ENCODE peak calls at places on chromosomes 11 and 22, in four cellular contexts. Q is BE2C, D is left lung, I is prostate gland. Y is an unnamed sample.

GRCh38 chr11:94834931-94835330 is 66.8 kb downstream of the AMOTL1 start:
- DNase-seq in D (no peak), I (no peak), Q (no peak), Y (no peak)

GRCh38 chr11:47330002-47330911 is 22.2 kb downstream of the MYBPC3 start:
- DNase-seq in D (no peak), I (no peak), Q (no peak), Y (peak; percentile 14)

GRCh38 chr22:46770726-46771125 is 8.3 kb downstream of the TBC1D22A start:
- DNase-seq in Q (no peak), D (no peak), I (no peak), Y (peak; percentile 64)

GRCh38 chr22:40421082-40421350 is 50.6 kb downstream of the SGSM3 start:
- DNase-seq in D (no peak), Q (no peak), I (no peak), Y (no peak)

GRCh38 chr11:45560153-45560934 is 105.1 kb downstream of the CHST1 start:
- DNase-seq in I (no peak), D (no peak), Q (peak; percentile 43), Y (no peak)

GRCh38 chr11:78140392-78141077 is 1.1 kb upstream of the ALG8 start:
- DNase-seq in I (no peak), D (no peak), Q (no peak), Y (no peak)

GRCh38 chr11:117983163-117983475 is 3.1 kb upstream of the IL10RA start:
- DNase-seq in Q (no peak), I (no peak), D (no peak), Y (no peak)

GRCh38 chr22:23097412-23098229 is 27.3 kb downstream of the GNAZ start:
- DNase-seq in D (no peak), Q (no peak), I (no peak), Y (no peak)

GRCh38 chr11:45333506-45333971 is 47.4 kb upstream of the SYT13 start:
- DNase-seq in I (no peak), D (no peak), Q (peak; percentile 15), Y (peak; percentile 47)

GRCh38 chr22:49751968-49752597 is 75.6 kb downstream of the BRD1 start:
- DNase-seq in D (no peak), I (no peak), Q (no peak), Y (no peak)

GRCh38 chr11:93541884-93542752 is 1.1 kb downstream of the SMCO4 start:
- DNase-seq in I (peak; percentile 71), Q (peak; percentile 64), D (peak; percentile 66), Y (peak; percentile 55)

GRCh38 chr11:118820412-118821357 is 29.7 kb upstream of the DDX6 start:
- DNase-seq in I (peak; percentile 94), D (peak; percentile 66), Q (peak; percentile 10), Y (peak; percentile 87)

GRCh38 chr11:66311965-66312548 is 4.8 kb downstream of the CD248 start:
- DNase-seq in I (peak; percentile 95), Q (peak; percentile 97), D (peak; percentile 95), Y (peak; percentile 92)

GRCh38 chr11:129143335-129143734 is 48.8 kb downstream of the ARHGAP32 start:
- DNase-seq in D (peak; percentile 86), I (no peak), Q (no peak), Y (peak; percentile 65)

GRCh38 chr11:88629496-88629895 is 292.0 kb upstream of the CTSC start:
- DNase-seq in Q (no peak), D (no peak), I (no peak), Y (no peak)

GRCh38 chr22:45376703-45377102 is 36.7 kb downstream of the SMC1B start:
- DNase-seq in D (peak; percentile 36), Q (no peak), I (no peak), Y (no peak)

DNA sequence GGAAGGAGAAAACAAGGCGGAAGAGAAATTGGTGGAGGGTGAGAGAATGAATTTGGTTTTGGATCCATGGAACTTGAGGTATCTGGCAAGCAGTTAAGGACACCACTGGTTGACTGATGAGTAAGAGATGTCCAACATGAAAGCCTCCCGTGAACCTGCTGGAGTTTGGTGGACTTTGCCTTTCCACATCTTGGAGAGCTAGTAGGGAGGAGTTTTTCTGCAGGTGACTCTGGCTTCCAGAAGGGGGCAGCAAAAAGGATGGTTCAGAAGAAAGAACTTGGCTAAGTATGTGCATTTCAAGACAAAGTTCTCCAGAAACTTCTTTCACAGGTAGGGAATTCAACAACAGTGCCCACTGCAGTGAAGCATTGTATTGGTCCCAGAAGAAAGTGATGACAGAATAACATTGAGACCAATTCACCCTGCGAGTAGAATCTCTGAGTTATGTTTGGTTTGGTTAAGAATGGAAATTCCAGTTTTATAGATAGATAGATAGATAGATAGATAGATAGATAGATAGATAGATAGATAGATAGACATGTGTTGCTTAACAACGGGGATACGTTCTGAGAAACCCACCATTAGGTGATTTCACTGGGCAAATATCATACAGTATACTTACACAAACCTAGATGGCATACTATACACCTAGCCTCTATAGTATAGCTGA is 28.5 kb downstream of the DCDC1 start:
- DNase-seq in Q (peak; percentile 4), I (no peak), D (no peak), Y (peak; percentile 12)
- TF ChIP-seq CTCF in Q (peak; percentile 61), I (no peak), D (peak; percentile 33), Y (peak; percentile 26)

GRCh38 chr11:70547821-70548670 is 149.7 kb downstream of the CTTN start:
- DNase-seq in D (no peak), Q (peak; percentile 71), I (no peak), Y (no peak)
- H3K9me3 ChIP-seq in D (no peaks in the 10 kb centered on the region), Q (no peaks in the 10 kb centered on the region), I (no peaks in the 10 kb centered on the region), Y (no peaks in the 10 kb centered on the region)

GRCh38 chr11:59141673-59142460 is 789 bp upstream of the FAM111A start:
- DNase-seq in D (no peak), Q (no peak), I (no peak), Y (no peak)
- H3K4me1 ChIP-seq in D (peaks cover 52% of the 10 kb centered on the region), Q (no peaks in the 10 kb centered on the region), I (peaks cover 5% of the 10 kb centered on the region), Y (peaks cover 22% of the 10 kb centered on the region)

DNA sequence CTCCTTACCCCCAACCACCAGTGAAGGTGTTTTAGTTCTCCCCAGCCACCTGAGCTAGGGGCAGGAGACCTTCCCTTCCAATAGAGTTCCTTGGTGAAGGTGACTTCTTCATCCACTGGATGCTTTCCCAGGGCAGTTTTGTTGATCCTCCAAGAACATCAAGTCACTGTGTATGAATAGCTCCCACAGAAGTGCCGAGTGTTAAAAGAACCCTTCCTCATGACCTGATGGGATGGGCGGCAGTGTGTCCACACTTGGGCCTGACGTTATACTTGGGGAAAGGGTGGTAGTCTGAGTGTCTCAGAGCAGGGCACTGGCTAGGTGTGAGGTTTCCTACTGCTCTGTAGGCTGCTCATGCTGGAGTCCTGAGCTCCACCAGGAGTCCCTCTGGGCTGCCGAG is 7.5 kb upstream of the LYVE1 start:
- DNase-seq in I (no peak), Q (no peak), D (no peak), Y (no peak)
- TF ChIP-seq CTCF in I (no peak), Q (no peak), D (no peak), Y (no peak)

DNA sequence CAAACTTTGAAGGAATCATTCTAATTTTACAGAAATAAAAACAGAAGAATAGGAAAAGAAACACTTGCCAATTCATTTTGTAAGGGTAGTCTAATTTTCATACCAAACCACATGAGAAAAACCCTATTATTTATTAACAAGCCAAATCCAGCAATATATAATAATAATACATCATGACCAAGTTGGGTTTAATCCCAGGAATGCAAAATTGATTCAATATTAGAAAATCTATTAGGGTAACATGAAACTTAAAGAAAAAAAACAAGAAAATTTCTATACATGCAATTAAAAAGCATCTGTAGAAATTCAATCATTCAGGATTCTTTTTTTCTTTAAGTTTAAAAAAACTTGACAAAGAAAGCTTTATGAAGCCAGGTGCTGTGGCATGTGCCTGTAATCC is 16.8 kb downstream of the MAPK1 start:
- DNase-seq in Q (no peak), I (no peak), D (no peak), Y (no peak)
- H3K9me3 ChIP-seq in Q (no peaks in the 10 kb centered on the region), I (no peaks in the 10 kb centered on the region), D (no peaks in the 10 kb centered on the region), Y (no peaks in the 10 kb centered on the region)

GRCh38 chr11:61968758-61969390 is 1.4 kb upstream of the FTH1 start:
- DNase-seq in Q (no peak), I (no peak), D (peak; percentile 27), Y (no peak)
- H3K4me1 ChIP-seq in Q (peaks cover 12% of the 10 kb centered on the region), I (peaks cover 29% of the 10 kb centered on the region), D (peaks cover 67% of the 10 kb centered on the region), Y (peaks cover 75% of the 10 kb centered on the region)

GRCh38 chr11:63906585-63906984 is 10.4 kb downstream of the RCOR2 start:
- DNase-seq in D (no peak), Q (peak; percentile 25), I (no peak), Y (no peak)
- TF ChIP-seq CTCF in D (peak; percentile 35), Q (no peak), I (no peak), Y (peak; percentile 6)

GRCh38 chr11:116888884-116889549 is 51.6 kb upstream of the APOA1 start:
- DNase-seq in Q (no peak), I (no peak), D (no peak), Y (no peak)

GRCh38 chr11:116882386-116882785 is 45.0 kb upstream of the APOA1 start:
- DNase-seq in D (no peak), Q (no peak), I (no peak), Y (no peak)

GRCh38 chr11:116887909-116888556 is 50.6 kb upstream of the APOA1 start:
- DNase-seq in I (no peak), D (no peak), Q (no peak), Y (no peak)

GRCh38 chr11:116890193-116890592 is 52.8 kb upstream of the APOA1 start:
- DNase-seq in Q (no peak), D (no peak), I (no peak), Y (no peak)

GRCh38 chr11:116885951-116886629 is 48.7 kb upstream of the APOA1 start:
- DNase-seq in D (no peak), I (no peak), Q (no peak), Y (peak; percentile 62)
- H3K9me3 ChIP-seq in D (no peaks in the 10 kb centered on the region), I (no peaks in the 10 kb centered on the region), Q (no peaks in the 10 kb centered on the region), Y (no peaks in the 10 kb centered on the region)

DNA sequence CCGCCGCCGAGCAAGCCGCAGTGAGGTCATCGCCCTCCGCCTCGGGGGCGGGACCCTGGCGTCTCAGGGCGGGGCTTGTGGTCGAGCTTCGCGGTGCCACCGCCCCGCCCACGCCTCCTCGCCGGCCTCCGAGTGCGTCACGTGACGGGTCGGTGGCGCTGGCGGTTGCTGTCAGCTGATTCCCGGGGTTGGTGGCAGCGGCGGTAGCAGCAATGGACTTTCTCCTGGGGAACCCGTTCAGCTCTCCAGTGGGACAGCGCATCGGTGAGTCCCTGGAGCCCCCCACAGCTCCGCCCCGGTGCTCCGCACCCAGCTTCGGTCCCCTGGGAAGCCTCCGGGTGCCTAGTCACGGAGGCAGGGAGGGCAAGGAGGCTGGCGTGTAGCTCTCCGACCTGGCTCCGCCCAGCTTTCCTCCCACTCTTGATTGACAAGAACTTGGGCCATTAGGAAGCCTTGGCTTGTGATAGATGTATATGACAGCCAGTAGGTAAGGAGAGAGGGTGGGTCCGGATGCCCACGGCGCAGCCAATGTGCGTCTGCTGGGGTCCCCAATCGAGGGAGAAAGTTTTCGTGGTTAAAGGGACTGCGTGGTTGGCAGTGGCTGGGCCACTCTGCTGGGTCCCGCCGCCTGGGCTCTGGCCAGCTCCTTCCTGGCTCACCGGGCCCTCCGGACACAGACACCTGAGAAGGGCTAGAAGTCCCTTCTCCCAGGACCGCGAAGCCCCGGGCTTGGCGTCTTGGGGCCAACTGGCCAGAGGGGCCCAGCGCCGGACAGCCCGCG is at the start of gene TOM1:
- DNase-seq in Q (peak; percentile 99), D (peak; percentile 98), I (peak; percentile 96), Y (peak; percentile 97)
- H3K4me1 ChIP-seq in Q (no peaks in the 10 kb centered on the region), D (peaks cover 42% of the 10 kb centered on the region), I (no peaks in the 10 kb centered on the region), Y (peaks cover 24% of the 10 kb centered on the region)